ENCODE peak calls at places on chromosomes 13 and 19, in ten cellular contexts. P, X, Y, B, U, G, M, A, C and J are unnamed samples.

GRCh38 chr19:29364224-29364726 is 151.3 kb upstream of the UQCRFS1 start:
- DNase-seq in M (no peak), P (no peak), C (no peak), U (no peak), X (no peak), Y (no peak), A (no peak), G (no peak), B (no peak), J (no peak)

GRCh38 chr13:45301263-45301662 is 39.7 kb downstream of the TPT1 start:
- DNase-seq in C (no peak), X (no peak), A (no peak), B (no peak), U (no peak), P (no peak), G (no peak), Y (no peak), M (no peak), J (no peak)

GRCh38 chr13:93963266-93964131 is 516.0 kb downstream of the DCT start:
- DNase-seq in M (peak), B (no peak), U (no peak), Y (no peak), G (no peak), C (no peak), P (no peak), A (no peak), X (no peak), J (no peak)

GRCh38 chr19:2255982-2256685 is at the start of gene JSRP1:
- DNase-seq in P (no peak), B (no peak), X (peak), U (no peak), M (no peak), C (no peak), G (no peak), Y (peak), A (no peak), J (no peak)

GRCh38 chr19:29639086-29639485 is 26.2 kb upstream of the PLEKHF1 start:
- DNase-seq in Y (no peak), B (no peak), G (no peak), M (no peak), P (no peak), X (no peak), C (no peak), A (no peak), U (no peak), J (no peak)

GRCh38 chr19:47124937-47125668 is 5.5 kb upstream of the SAE1 start:
- DNase-seq in U (peak), B (no peak), G (no peak), C (no peak), M (peak), A (peak), P (peak), X (peak), Y (no peak), J (no peak)

GRCh38 chr19:38142176-38143035 is 81.6 kb downstream of the DPF1 start:
- DNase-seq in P (peak), G (peak), C (no peak), X (peak), U (peak), A (peak), M (peak), Y (no peak), B (peak), J (peak)

GRCh38 chr19:15828121-15828620 is 12.7 kb upstream of the OR10H1 start:
- DNase-seq in C (no peak), Y (no peak), U (no peak), B (no peak), X (no peak), G (no peak), A (no peak), M (peak), P (no peak), J (no peak)

GRCh38 chr13:90800082-90800746 is 547.3 kb upstream of the MIR17HG start:
- DNase-seq in Y (no peak), P (no peak), X (peak), B (peak), M (peak), U (no peak), C (no peak), A (no peak), G (no peak), J (no peak)

GRCh38 chr13:113947321-113948033 is 26.4 kb downstream of the C13orf46 start:
- DNase-seq in U (no peak), X (no peak), C (peak), P (no peak), Y (peak), G (no peak), A (no peak), M (no peak), B (peak), J (peak)

GRCh38 chr13:111034811-111035210 is 80.3 kb upstream of the ARHGEF7 start:
- DNase-seq in A (no peak), Y (no peak), M (no peak), G (no peak), X (no peak), B (no peak), P (no peak), U (no peak), C (no peak), J (no peak)

GRCh38 chr13:114115191-114115671 is 17.2 kb downstream of the RASA3 start:
- DNase-seq in U (no peak), Y (peak), A (no peak), B (no peak), G (no peak), C (no peak), M (peak), P (no peak), X (no peak), J (peak)

GRCh38 chr13:23541221-23541620 is 29.0 kb upstream of the TNFRSF19 start:
- DNase-seq in B (no peak), Y (no peak), A (no peak), P (no peak), X (no peak), G (no peak), C (no peak), U (no peak), M (no peak), J (no peak)

GRCh38 chr19:50512999-50513745 is 541 bp downstream of the ASPDH start:
- DNase-seq in C (no peak), A (no peak), G (no peak), X (no peak), U (no peak), M (no peak), B (no peak), P (no peak), Y (peak), J (no peak)

GRCh38 chr13:30713133-30713532 is 22.2 kb upstream of the ALOX5AP start:
- DNase-seq in P (no peak), C (no peak), U (no peak), Y (no peak), M (peak), B (peak), A (no peak), G (no peak), X (no peak), J (no peak)

GRCh38 chr13:50309200-50309848 is 294.1 kb downstream of the KCNRG start:
- DNase-seq in B (no peak), C (no peak), X (no peak), M (no peak), P (no peak), A (no peak), G (no peak), Y (no peak), U (no peak), J (no peak)

GRCh38 chr19:52896431-52897148 is 845 bp downstream of the ZNF320 start:
- DNase-seq in X (peak), G (no peak), B (no peak), P (peak), U (no peak), M (no peak), C (no peak), Y (peak), A (peak), J (no peak)

GRCh38 chr19:18657590-18658365 is 20.9 kb downstream of the KLHL26 start:
- DNase-seq in M (peak), B (peak), P (peak), Y (no peak), C (peak), G (no peak), A (no peak), X (no peak), U (no peak), J (no peak)

GRCh38 chr19:43534811-43535761 is 2.1 kb downstream of the ZNF575 start:
- DNase-seq in X (peak), M (no peak), Y (peak), C (peak), G (no peak), P (peak), U (no peak), B (peak), A (peak), J (no peak)

GRCh38 chr19:52343548-52343947 is 7.5 kb downstream of the ZNF610 start:
- DNase-seq in B (peak), U (peak), Y (no peak), M (peak), X (peak), C (no peak), G (peak), A (peak), P (peak), J (peak)

GRCh38 chr13:101626925-101627555 is 174.6 kb downstream of the ITGBL1 start:
- DNase-seq in Y (no peak), C (no peak), U (no peak), A (no peak), X (no peak), B (no peak), M (peak), P (no peak), G (no peak), J (no peak)

GRCh38 chr19:6521718-6522646 is 8.8 kb upstream of the TNFSF9 start:
- DNase-seq in B (no peak), U (peak), M (peak), Y (peak), G (no peak), A (no peak), X (no peak), P (no peak), C (no peak), J (no peak)

GRCh38 chr13:92591117-92591516 is 635.5 kb upstream of the GPC6 start:
- DNase-seq in P (no peak), U (no peak), C (no peak), M (no peak), B (no peak), A (no peak), X (no peak), Y (no peak), G (no peak), J (no peak)

GRCh38 chr19:604355-604754 is 14.7 kb downstream of the HCN2 start:
- DNase-seq in G (peak), A (no peak), P (no peak), U (peak), Y (no peak), C (no peak), M (no peak), X (no peak), B (no peak), J (no peak)

GRCh38 chr19:4456843-4457653 is 546 bp downstream of the UBXN6 start:
- DNase-seq in Y (no peak), A (peak), B (peak), G (no peak), M (no peak), P (peak), C (no peak), X (peak), U (peak), J (peak)

GRCh38 chr13:48531416-48532145 is 1.3 kb downstream of the RCBTB2 start:
- DNase-seq in C (no peak), U (no peak), Y (no peak), G (no peak), B (no peak), M (no peak), P (no peak), A (no peak), X (no peak), J (no peak)

GRCh38 chr13:113567681-113568080 is 16.9 kb upstream of the TFDP1 start:
- DNase-seq in P (no peak), X (no peak), C (no peak), A (no peak), Y (no peak), M (no peak), U (no peak), G (no peak), B (no peak), J (no peak)

GRCh38 chr19:49117677-49118564 is 1.0 kb downstream of the C19orf73 start:
- DNase-seq in Y (no peak), U (no peak), A (no peak), M (no peak), B (no peak), C (no peak), G (no peak), P (no peak), X (no peak), J (no peak)

GRCh38 chr19:47239610-47240296 is 8.8 kb upstream of the BBC3 start:
- DNase-seq in B (peak), G (no peak), M (no peak), A (no peak), C (no peak), Y (peak), P (no peak), X (no peak), U (no peak), J (peak)

GRCh38 chr13:30453727-30454126 is 12.0 kb downstream of the HMGB1 start:
- DNase-seq in U (no peak), Y (no peak), B (no peak), M (peak), G (no peak), P (no peak), X (no peak), C (no peak), A (no peak), J (no peak)

GRCh38 chr13:68170961-68171360 is 940.8 kb upstream of the PCDH9 start:
- DNase-seq in U (no peak), A (no peak), M (no peak), X (no peak), P (no peak), G (no peak), B (no peak), Y (no peak), C (no peak), J (no peak)

GRCh38 chr19:17107546-17108452 is 32.2 kb downstream of the MYO9B start:
- DNase-seq in M (peak), X (no peak), A (peak), Y (no peak), B (no peak), G (no peak), U (no peak), P (no peak), C (peak), J (no peak)

GRCh38 chr19:7614859-7615741 is 14.2 kb downstream of the XAB2 start:
- DNase-seq in A (no peak), M (no peak), U (no peak), B (no peak), X (no peak), C (no peak), P (no peak), Y (no peak), G (no peak), J (no peak)

GRCh38 chr13:78587395-78587794 is 16.0 kb downstream of the POU4F1 start:
- DNase-seq in A (no peak), G (no peak), C (no peak), M (no peak), X (no peak), B (no peak), U (no peak), P (peak), Y (no peak), J (no peak)

GRCh38 chr19:13060233-13060963 is 42.3 kb downstream of the LYL1 start:
- DNase-seq in C (no peak), G (no peak), Y (no peak), U (no peak), M (peak), X (no peak), A (peak), P (no peak), B (peak), J (peak)

GRCh38 chr13:110801044-110801443 is 87.5 kb downstream of the ING1 start:
- DNase-seq in A (no peak), U (no peak), Y (no peak), X (no peak), G (no peak), M (no peak), P (no peak), C (no peak), B (no peak), J (no peak)

GRCh38 chr13:38821753-38822551 is 135.1 kb downstream of the FREM2 start:
- DNase-seq in Y (no peak), P (no peak), C (no peak), U (no peak), G (no peak), B (peak), M (peak), A (no peak), X (no peak), J (peak)

GRCh38 chr13:75482070-75482819 is at the start of gene TBC1D4:
- DNase-seq in A (peak), U (peak), G (peak), C (peak), B (peak), Y (peak), M (peak), P (peak), X (peak), J (peak)

GRCh38 chr13:40408602-40409001 is 257.8 kb downstream of the FOXO1 start:
- DNase-seq in U (no peak), A (no peak), C (no peak), M (peak), P (no peak), X (no peak), B (no peak), G (no peak), Y (no peak), J (no peak)